ENCODE peak calls at places on chromosomes 5 and 9, in four cellular contexts. O is WTC11, T is A549, D is stomach. V is an unnamed sample.

GRCh38 chr5:164301708-164302107 is 796.3 kb downstream of the MAT2B start:
- DNase-seq in D (no peak), O (no peak), T (no peak), V (no peak)

GRCh38 chr5:176553260-176554085 is 4.3 kb downstream of the CDHR2 start:
- DNase-seq in T (no peak), O (no peak), D (peak), V (no peak)

GRCh38 chr5:71887680-71888079 is 168.6 kb downstream of the CARTPT start:
- DNase-seq in D (no peak), O (no peak), T (peak), V (no peak)

GRCh38 chr9:14104501-14104900 is 209.4 kb downstream of the NFIB start:
- DNase-seq in T (no peak), O (no peak), D (no peak), V (no peak)

GRCh38 chr5:59034498-59035186 is 451.8 kb downstream of the RAB3C start:
- DNase-seq in T (no peak), D (no peak), O (no peak), V (no peak)

GRCh38 chr5:125412051-125412560 is 665.7 kb upstream of the ZNF608 start:
- DNase-seq in D (no peak), T (no peak), O (peak), V (no peak)

GRCh38 chr5:139395844-139396640 is 1.1 kb upstream of the PROB1 start:
- DNase-seq in D (no peak), O (no peak), T (no peak), V (no peak)

GRCh38 chr9:84383178-84383577 is 42.6 kb upstream of the SLC28A3 start:
- DNase-seq in T (no peak), D (no peak), O (no peak), V (no peak)

GRCh38 chr9:77841739-77842386 is 189.7 kb downstream of the GNAQ start:
- DNase-seq in D (no peak), T (no peak), O (no peak), V (no peak)

GRCh38 chr5:53030828-53031425 is 41.8 kb downstream of the ITGA2 start:
- DNase-seq in D (no peak), T (no peak), O (no peak), V (no peak)

GRCh38 chr5:74205745-74206570 is 434.6 kb downstream of the ENC1 start:
- DNase-seq in D (no peak), T (no peak), O (no peak), V (no peak)

GRCh38 chr5:125981016-125981415 is 442.2 kb upstream of the GRAMD2B start:
- DNase-seq in D (no peak), O (no peak), T (no peak), V (no peak)

GRCh38 chr5:140345919-140346347 is 470 bp downstream of the HBEGF start:
- DNase-seq in D (peak), O (peak), T (peak), V (peak)

GRCh38 chr9:106862115-106862945 is 636 bp upstream of the ZNF462 start:
- DNase-seq in D (no peak), T (peak), O (peak), V (no peak)

GRCh38 chr9:36450110-36450732 is 50.2 kb upstream of the RNF38 start:
- DNase-seq in O (no peak), D (no peak), T (peak), V (no peak)

GRCh38 chr9:136254381-136255165 is 9.0 kb upstream of the QSOX2 start:
- DNase-seq in T (peak), D (no peak), O (no peak), V (no peak)

GRCh38 chr9:136255166-136255538 is 9.5 kb upstream of the QSOX2 start:
- DNase-seq in T (no peak), O (no peak), D (no peak), V (no peak)

GRCh38 chr9:136257381-136258298 is 12.0 kb upstream of the QSOX2 start:
- DNase-seq in D (no peak), T (no peak), O (no peak), V (no peak)

GRCh38 chr9:136258299-136258625 is 12.7 kb upstream of the QSOX2 start:
- DNase-seq in D (no peak), O (no peak), T (no peak), V (no peak)

GRCh38 chr9:136255896-136256890 is 10.6 kb upstream of the QSOX2 start:
- DNase-seq in T (peak), O (no peak), D (no peak), V (no peak)
- TF ChIP-seq CTCF in T (no peak), O (no peak), D (no peak), V (no peak)

GRCh38 chr9:135400496-135400895 is 79.1 kb upstream of the PPP1R26 start:
- DNase-seq in D (no peak), T (no peak), O (no peak), V (no peak)
- TF ChIP-seq CTCF in D (no peak), T (no peak), O (no peak), V (no peak)

GRCh38 chr9:79988126-79988525 is 416.4 kb downstream of the TLE4 start:
- DNase-seq in O (no peak), T (no peak), D (no peak), V (no peak)
- TF ChIP-seq CTCF in O (no peak), T (no peak), D (no peak), V (no peak)

GRCh38 chr5:171619196-171619595 is 166.4 kb upstream of the SMIM23 start:
- DNase-seq in T (no peak), D (no peak), O (no peak), V (peak)
- TF ChIP-seq CTCF in T (no peak), D (no peak), O (no peak), V (no peak)

GRCh38 chr5:67338416-67338815 is 141.8 kb upstream of the CD180 start:
- DNase-seq in D (no peak), O (no peak), T (no peak), V (no peak)
- TF ChIP-seq CTCF in D (no peak), O (no peak), T (no peak), V (no peak)

V was measured in ascending aorta.